ENCODE peak calls at places on chromosomes 11 and 22, in five cellular contexts. U, C, Y, X and J are unnamed samples.

GRCh38 chr11:45692808-45693453 is 27.5 kb upstream of the CHST1 start:
- DNase-seq in X (no peak), C (no peak), Y (no peak), U (no peak), J (no peak)

GRCh38 chr22:19035474-19036228 is 86.6 kb downstream of the DGCR2 start:
- DNase-seq in U (no peak), C (no peak), X (peak), Y (no peak), J (peak)

GRCh38 chr22:37991738-37992442 is 7.5 kb upstream of the SOX10 start:
- DNase-seq in Y (no peak), X (no peak), U (no peak), C (no peak), J (peak)

GRCh38 chr11:77003954-77004353 is 30.2 kb upstream of the B3GNT6 start:
- DNase-seq in C (no peak), U (no peak), Y (no peak), X (no peak), J (no peak)

GRCh38 chr22:46156031-46156430 is 5.7 kb downstream of the PPARA start:
- DNase-seq in C (no peak), U (no peak), Y (no peak), X (no peak), J (no peak)

GRCh38 chr11:82974135-82974534 is 72.6 kb downstream of the DDIAS start:
- DNase-seq in X (no peak), C (no peak), U (no peak), Y (no peak), J (no peak)

GRCh38 chr11:67544591-67545242 is 21.5 kb upstream of the CABP2 start:
- DNase-seq in X (no peak), U (no peak), C (no peak), Y (no peak), J (no peak)

GRCh38 chr22:30892286-30892685 is 76.3 kb downstream of the MORC2 start:
- DNase-seq in X (no peak), Y (no peak), C (no peak), U (no peak), J (no peak)

GRCh38 chr11:10459029-10459970 is 4.2 kb downstream of the AMPD3 start:
- DNase-seq in X (peak), C (no peak), Y (no peak), U (no peak), J (no peak)

GRCh38 chr22:16988257-16988656 is 19.8 kb downstream of the GAB4 start:
- DNase-seq in U (no peak), X (no peak), Y (no peak), C (no peak), J (no peak)

GRCh38 chr11:126997196-126997595 is 3.4 kb downstream of the KIRREL3 start:
- DNase-seq in X (no peak), C (no peak), Y (no peak), U (no peak), J (no peak)

GRCh38 chr11:128424867-128425285 is 162.5 kb downstream of the ETS1 start:
- DNase-seq in C (no peak), Y (no peak), U (peak), X (peak), J (no peak)

GRCh38 chr22:41917375-41917905 is 2.6 kb upstream of the SHISA8 start:
- DNase-seq in U (no peak), Y (peak), X (no peak), C (no peak), J (no peak)

GRCh38 chr22:41917906-41918791 is 3.3 kb upstream of the SHISA8 start:
- DNase-seq in C (peak), X (no peak), U (peak), Y (peak), J (no peak)

GRCh38 chr22:41915783-41916493 is 1.1 kb upstream of the SHISA8 start:
- DNase-seq in U (no peak), C (no peak), X (no peak), Y (no peak), J (no peak)

GRCh38 chr22:41915035-41915782 is at the start of gene SHISA8:
- DNase-seq in C (peak), X (peak), Y (peak), U (no peak), J (no peak)

GRCh38 chr22:41916745-41917358 is 2.0 kb upstream of the SHISA8 start:
- DNase-seq in C (no peak), Y (peak), X (no peak), U (no peak), J (no peak)
- TF ChIP-seq CTCF in C (no peak), Y (no peak), X (no peak), U (no peak), J (no peak)

DNA sequence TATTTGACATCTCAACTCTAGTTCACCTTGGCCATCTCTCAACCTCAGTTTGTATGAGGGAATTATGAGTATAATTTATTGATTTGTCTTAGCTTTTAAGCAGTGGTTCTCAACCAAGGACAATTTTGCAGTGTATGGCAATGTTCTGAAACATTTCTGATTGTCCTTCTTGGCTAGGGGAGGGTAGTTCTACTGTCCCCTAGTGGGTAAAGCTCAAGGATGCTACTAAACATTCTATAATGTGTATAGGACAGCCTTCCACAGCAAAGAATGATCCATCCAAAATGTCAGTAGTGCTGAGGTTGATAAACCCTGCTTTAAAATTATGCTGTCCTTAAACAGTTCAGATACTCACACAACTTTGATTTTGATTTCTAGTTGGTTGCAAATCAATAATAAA is 78.1 kb upstream of the ALKBH3 start:
- DNase-seq in U (no peak), Y (no peak), X (peak), C (no peak), J (no peak)
- TF ChIP-seq CTCF in U (no peak), Y (no peak), X (peak), C (no peak), J (peak)

GRCh38 chr22:35685731-35686130 is 31.9 kb upstream of the APOL5 start:
- DNase-seq in X (no peak), Y (no peak), C (peak), U (no peak), J (no peak)

GRCh38 chr22:35686298-35686697 is 31.4 kb upstream of the APOL5 start:
- DNase-seq in X (no peak), U (no peak), C (no peak), Y (no peak), J (no peak)

GRCh38 chr22:35684732-35685131 is 32.9 kb upstream of the APOL5 start:
- DNase-seq in X (no peak), Y (no peak), C (no peak), U (no peak), J (no peak)

GRCh38 chr22:35683560-35683959 is 34.1 kb upstream of the APOL5 start:
- DNase-seq in U (no peak), Y (no peak), X (no peak), C (no peak), J (no peak)

DNA sequence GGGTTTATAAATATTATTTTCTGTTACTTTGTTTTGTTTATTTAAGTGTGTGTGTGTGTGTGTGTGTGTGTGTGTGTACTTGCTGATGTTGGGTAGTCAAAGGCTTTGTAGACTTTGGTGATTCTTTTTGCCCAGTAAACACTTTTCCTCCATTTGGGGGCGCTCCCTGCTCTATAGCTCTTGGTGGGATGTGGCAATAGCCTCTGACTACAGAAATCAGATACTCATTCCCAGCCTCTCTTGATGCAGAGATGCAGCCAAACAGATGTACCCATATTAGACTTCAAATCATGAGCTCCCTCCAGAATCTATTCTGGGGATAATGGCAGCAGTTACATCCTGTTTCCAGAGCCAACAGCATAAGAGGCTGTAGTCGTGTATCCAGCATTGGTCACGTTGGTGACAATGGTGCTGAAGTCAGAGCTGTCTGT is 33.4 kb upstream of the APOL5 start:
- DNase-seq in U (peak), C (no peak), X (peak), Y (no peak), J (no peak)
- TF ChIP-seq CTCF in U (peak), C (no peak), X (peak), Y (no peak), J (no peak)

DNA sequence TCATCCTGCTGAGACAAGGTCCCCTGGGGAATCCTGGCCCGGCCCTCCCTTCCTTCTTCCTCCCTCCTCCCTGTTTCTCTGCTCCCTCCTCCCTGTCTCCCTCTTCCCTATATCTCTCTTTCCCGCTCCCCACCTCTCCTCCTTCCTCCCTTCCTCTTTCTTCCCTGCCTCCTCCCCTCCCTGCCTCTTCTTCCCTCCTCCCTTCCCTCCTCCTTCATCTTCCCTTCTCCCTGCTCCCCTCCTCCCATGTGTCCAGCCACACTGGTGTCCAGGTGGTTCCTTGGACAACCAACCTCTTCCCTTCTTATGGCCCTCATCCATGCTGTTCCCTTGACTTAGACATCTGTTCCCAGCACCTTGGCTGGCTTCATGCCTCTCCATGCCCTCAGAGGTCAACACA is 258.1 kb downstream of the MN1 start:
- DNase-seq in C (no peak), Y (no peak), X (no peak), U (no peak), J (no peak)
- TF ChIP-seq CTCF in C (no peak), Y (no peak), X (no peak), U (no peak), J (no peak)

GRCh38 chr11:109121173-109121938 is 300.6 kb upstream of the C11orf87 start:
- DNase-seq in Y (no peak), C (no peak), U (no peak), X (no peak), J (no peak)

GRCh38 chr11:109123811-109124787 is 297.9 kb upstream of the C11orf87 start:
- DNase-seq in Y (no peak), C (no peak), X (peak), U (no peak), J (no peak)

DNA sequence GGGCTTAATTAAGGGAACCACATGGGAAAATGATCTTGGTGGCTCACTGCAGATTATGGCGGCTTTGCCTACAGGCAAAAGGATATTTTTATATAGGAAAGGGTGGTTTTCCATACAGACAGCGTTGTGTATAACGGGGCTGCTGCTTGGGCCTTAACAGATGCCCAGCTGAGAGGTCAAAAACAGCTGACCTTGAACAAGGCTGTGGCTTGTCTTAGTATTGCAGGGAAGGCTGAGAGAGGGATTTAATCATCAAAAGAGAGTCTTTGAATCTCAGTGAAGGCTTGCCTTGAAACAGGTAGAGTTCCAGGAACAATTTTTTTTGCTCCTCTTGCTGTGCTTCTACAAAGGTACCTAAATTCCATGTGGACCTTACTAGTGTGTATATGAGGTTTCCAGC is 301.6 kb upstream of the C11orf87 start:
- DNase-seq in Y (no peak), X (peak), C (no peak), U (no peak), J (no peak)
- TF ChIP-seq CTCF in Y (no peak), X (no peak), C (no peak), U (no peak), J (no peak)

GRCh38 chr11:119622454-119623143 is 106.4 kb downstream of the NECTIN1 start:
- DNase-seq in X (no peak), C (no peak), Y (no peak), U (no peak), J (no peak)

GRCh38 chr11:119626197-119626909 is 102.6 kb downstream of the NECTIN1 start:
- DNase-seq in C (no peak), U (no peak), X (no peak), Y (no peak), J (no peak)

GRCh38 chr11:119623682-119624081 is 105.3 kb downstream of the NECTIN1 start:
- DNase-seq in U (no peak), X (no peak), Y (no peak), C (no peak), J (no peak)

GRCh38 chr11:119625206-119625988 is 103.6 kb downstream of the NECTIN1 start:
- DNase-seq in U (no peak), C (no peak), Y (no peak), X (no peak), J (no peak)

DNA sequence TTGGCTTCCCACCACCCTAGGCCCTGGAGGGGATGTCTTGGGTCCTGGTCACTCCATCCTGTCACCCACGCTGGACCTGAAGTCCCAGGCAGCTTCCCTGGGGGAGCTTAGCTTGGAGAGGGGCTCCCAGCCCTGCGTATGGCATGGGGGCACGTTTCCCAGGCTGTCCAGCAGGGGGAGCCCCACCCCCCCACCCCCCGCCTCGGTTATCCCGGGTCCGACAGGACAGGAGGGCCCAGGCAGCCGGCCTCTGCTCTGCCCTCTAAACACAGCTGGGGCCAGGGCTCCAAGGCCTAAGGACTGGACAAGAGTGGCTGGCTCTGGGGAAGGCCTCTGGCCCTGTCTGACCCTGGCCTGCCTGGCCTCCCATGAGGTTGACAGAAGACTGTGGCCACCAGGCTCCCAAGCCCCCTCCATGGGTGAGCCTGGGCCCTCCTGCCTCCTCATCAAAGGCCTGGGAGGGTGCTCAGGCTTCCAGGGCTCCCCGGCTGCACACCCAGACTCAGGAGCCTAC is 104.8 kb downstream of the NECTIN1 start:
- DNase-seq in U (no peak), Y (no peak), X (no peak), C (peak), J (no peak)
- TF ChIP-seq CTCF in U (peak), Y (peak), X (peak), C (peak), J (peak)

GRCh38 chr11:26134481-26135355 is 197.2 kb upstream of the ANO3 start:
- DNase-seq in X (peak), Y (peak), U (no peak), C (peak), J (no peak)
- TF ChIP-seq CTCF in X (peak), Y (no peak), U (no peak), C (peak), J (no peak)